ENCODE peak calls at places on chromosomes 12 and 14, in six cellular contexts. P, B, N, F, D and E are unnamed samples.

GRCh38 chr12:113145720-113146551 is 3.6 kb upstream of the CFAP73 start:
- DNase-seq in P (no peak), B (no peak), N (no peak), F (no peak), D (no peak), E (no peak)

GRCh38 chr12:116542345-116542950 is 16.7 kb upstream of the MAP1LC3B2 start:
- DNase-seq in P (no peak), B (no peak), N (no peak), F (no peak), D (no peak), E (no peak)

GRCh38 chr14:99996951-99997571 is 68.2 kb upstream of the EVL start:
- DNase-seq in P (no peak), B (no peak), N (peak; percentile 78), F (no peak), D (no peak), E (no peak)

GRCh38 chr14:93042968-93043940 is 72.5 kb downstream of the ITPK1 start:
- DNase-seq in P (no peak), B (peak; percentile 99), N (peak; percentile 63), F (peak; percentile 76), D (no peak), E (no peak)

GRCh38 chr14:61218157-61218556 is 63.0 kb downstream of the TMEM30B start:
- DNase-seq in P (no peak), B (no peak), N (no peak), F (no peak), D (no peak), E (no peak)

GRCh38 chr12:120194534-120195395 is at the start of gene GCN1:
- DNase-seq in P (peak; percentile 87), B (peak; percentile 79), N (peak; percentile 78), F (peak; percentile 86), D (peak; percentile 90), E (peak; percentile 84)

GRCh38 chr12:89245090-89245489 is 107.2 kb downstream of the DUSP6 start:
- DNase-seq in P (peak; percentile 73), B (peak; percentile 39), N (peak; percentile 80), F (no peak), D (no peak), E (peak; percentile 77)

GRCh38 chr12:68880660-68881325 is 52.2 kb downstream of the CPM start:
- DNase-seq in P (no peak), B (no peak), N (no peak), F (no peak), D (no peak), E (no peak)

GRCh38 chr12:4423528-4424195 is 22.0 kb downstream of the FGF6 start:
- DNase-seq in P (no peak), B (peak; percentile 68), N (no peak), F (no peak), D (no peak), E (no peak)

GRCh38 chr12:47773062-47773857 is at the start of gene SLC48A1:
- DNase-seq in P (peak; percentile 73), B (peak; percentile 67), N (peak; percentile 46), F (peak; percentile 80), D (no peak), E (peak; percentile 59)

GRCh38 chr12:96233941-96234461 is 39.8 kb downstream of the ELK3 start:
- DNase-seq in P (no peak), B (no peak), N (peak; percentile 95), F (peak; percentile 92), D (peak; percentile 96), E (no peak)

GRCh38 chr12:104656921-104657320 is 200.2 kb downstream of the CHST11 start:
- DNase-seq in P (no peak), B (no peak), N (peak; percentile 54), F (no peak), D (no peak), E (no peak)

GRCh38 chr12:95413576-95413975 is 60.4 kb upstream of the METAP2 start:
- DNase-seq in P (no peak), B (no peak), N (peak; percentile 27), F (no peak), D (no peak), E (no peak)

GRCh38 chr14:53295372-53295771 is 142.2 kb upstream of the DDHD1 start:
- DNase-seq in P (no peak), B (no peak), N (no peak), F (no peak), D (no peak), E (no peak)

GRCh38 chr12:68304626-68305025 is 27.5 kb downstream of the MDM1 start:
- DNase-seq in P (no peak), B (no peak), N (peak; percentile 59), F (no peak), D (no peak), E (no peak)

GRCh38 chr12:57111046-57111698 is at the start of gene STAT6:
- DNase-seq in P (peak; percentile 90), B (peak; percentile 95), N (peak; percentile 87), F (peak; percentile 76), D (peak; percentile 94), E (peak; percentile 89)

GRCh38 chr12:51341259-51342007 is 5.0 kb downstream of the CELA1 start:
- DNase-seq in P (peak; percentile 75), B (peak; percentile 85), N (peak; percentile 64), F (peak; percentile 30), D (no peak), E (peak; percentile 76)

GRCh38 chr12:55972906-55973597 is 826 bp upstream of the RAB5B start:
- DNase-seq in P (peak; percentile 19), B (no peak), N (peak; percentile 53), F (no peak), D (no peak), E (no peak)

GRCh38 chr14:57933363-57933762 is 67.5 kb upstream of the SLC35F4 start:
- DNase-seq in P (no peak), B (no peak), N (no peak), F (no peak), D (no peak), E (no peak)

GRCh38 chr14:57928732-57929131 is 62.8 kb upstream of the SLC35F4 start:
- DNase-seq in P (no peak), B (no peak), N (no peak), F (no peak), D (no peak), E (no peak)

DNA sequence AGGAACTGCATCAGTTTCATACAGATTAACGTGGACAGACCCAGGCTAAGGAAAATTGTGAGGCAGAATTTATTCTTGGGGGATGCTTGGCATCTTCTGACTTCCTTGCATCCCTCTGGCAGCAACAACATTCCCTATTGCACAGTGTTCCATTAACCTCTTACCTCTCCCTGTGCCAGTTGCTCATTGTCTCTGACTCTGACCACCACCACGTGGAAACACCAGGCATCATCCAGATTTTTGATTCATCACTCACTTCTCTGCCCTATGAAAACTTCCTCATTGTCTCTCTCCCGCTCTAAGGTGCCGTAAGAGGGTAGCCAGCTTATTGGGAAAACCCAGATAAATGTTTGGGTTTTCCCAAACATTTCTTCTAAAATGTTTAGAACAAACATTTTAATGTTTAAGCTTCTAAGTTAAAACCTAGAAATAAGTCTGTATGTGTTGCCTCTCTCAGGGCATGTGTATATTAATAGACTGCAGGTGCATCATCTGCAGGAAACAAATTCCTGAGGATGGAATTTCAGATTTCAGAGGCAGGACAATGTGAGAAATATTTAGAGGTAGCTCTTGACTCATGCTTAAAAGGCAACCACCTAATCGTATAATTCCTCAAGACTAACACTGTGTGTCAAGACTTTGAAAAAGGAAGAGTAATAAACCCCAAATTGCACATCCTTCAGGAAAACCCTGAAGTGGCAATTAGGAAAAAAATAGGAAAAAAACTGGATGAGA is 64.5 kb upstream of the SLC35F4 start:
- DNase-seq in P (no peak), B (no peak), N (no peak), F (no peak), D (no peak), E (no peak)
- H3K4me1 ChIP-seq in P (no peaks in the 10 kb centered on the region), B (no peaks in the 10 kb centered on the region), N (no peaks in the 10 kb centered on the region), F (no peaks in the 10 kb centered on the region), D (no peaks in the 10 kb centered on the region), E (no peaks in the 10 kb centered on the region)

DNA sequence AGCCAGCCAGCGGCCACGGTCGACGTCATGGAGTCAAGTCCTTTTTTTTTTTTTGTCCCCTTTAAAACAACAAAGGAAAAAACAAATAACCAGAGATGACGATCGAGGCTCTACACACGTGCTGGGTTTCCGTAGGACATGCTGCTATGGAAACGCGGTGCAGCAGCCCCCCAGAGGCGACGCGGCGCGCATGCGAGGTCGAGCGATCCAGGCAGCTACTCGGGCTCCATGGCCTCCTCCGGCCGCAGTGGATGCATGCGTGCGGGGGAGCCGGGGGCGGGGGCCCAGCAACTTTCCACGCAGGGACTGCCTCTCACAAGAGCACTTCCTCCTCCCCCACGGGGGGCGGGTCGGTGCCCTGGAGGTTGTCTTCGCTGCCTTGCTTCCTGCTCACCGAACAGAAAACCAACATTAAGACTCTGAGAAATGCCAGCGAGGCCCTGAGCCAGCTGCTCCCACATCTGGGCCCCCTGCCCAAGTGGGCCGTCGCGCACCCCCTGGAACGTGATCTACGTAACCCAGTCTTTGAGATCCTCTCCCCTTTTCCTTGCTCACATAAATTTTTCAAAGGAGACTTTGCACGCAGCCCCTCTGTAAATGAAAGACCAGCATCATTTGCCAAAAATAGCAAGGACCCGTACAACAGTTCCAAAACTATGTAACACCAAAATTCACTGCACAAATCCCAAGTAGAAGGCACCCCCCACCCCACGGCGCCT is 30.7 kb downstream of the P2RX4 start:
- DNase-seq in P (peak; percentile 95), B (peak; percentile 59), N (no peak), F (peak; percentile 79), D (peak; percentile 91), E (peak; percentile 100)
- H3K4me3 ChIP-seq in P (peak overlapping the region; percentile 54), B (no peak overlapping the region), N (no peak overlapping the region), F (peak overlapping the region; percentile 49), D (peak overlapping the region; percentile 36), E (peak overlapping the region; percentile 56)

DNA sequence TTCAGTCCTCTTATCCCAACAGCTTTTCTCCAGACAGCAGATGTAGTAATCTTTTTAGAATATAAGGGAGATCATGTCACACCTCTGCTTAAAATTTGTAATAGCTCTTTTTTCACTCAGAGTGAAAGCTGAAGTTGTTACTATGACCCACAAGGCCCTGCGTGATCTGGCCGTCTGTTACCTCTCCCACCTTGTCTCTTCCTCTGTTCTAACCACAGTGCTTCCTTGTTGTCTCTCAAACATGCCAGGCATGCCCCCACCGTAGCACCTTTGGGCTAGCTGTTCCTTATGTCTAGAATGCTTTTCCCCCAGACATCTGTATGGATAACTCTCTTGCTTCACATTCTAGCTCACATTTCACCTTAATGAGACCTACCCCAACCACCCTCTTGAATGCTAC is 6.5 kb downstream of the NECAP1 start:
- DNase-seq in P (peak; percentile 35), B (peak; percentile 31), N (no peak), F (no peak), D (no peak), E (peak; percentile 58)
- H3K36me3 ChIP-seq in P (peaks cover 37% of the 10 kb centered on the region), B (peaks cover 20% of the 10 kb centered on the region), N (peaks cover 27% of the 10 kb centered on the region), F (peaks cover 46% of the 10 kb centered on the region), D (peaks cover 44% of the 10 kb centered on the region), E (peaks cover 33% of the 10 kb centered on the region)

DNA sequence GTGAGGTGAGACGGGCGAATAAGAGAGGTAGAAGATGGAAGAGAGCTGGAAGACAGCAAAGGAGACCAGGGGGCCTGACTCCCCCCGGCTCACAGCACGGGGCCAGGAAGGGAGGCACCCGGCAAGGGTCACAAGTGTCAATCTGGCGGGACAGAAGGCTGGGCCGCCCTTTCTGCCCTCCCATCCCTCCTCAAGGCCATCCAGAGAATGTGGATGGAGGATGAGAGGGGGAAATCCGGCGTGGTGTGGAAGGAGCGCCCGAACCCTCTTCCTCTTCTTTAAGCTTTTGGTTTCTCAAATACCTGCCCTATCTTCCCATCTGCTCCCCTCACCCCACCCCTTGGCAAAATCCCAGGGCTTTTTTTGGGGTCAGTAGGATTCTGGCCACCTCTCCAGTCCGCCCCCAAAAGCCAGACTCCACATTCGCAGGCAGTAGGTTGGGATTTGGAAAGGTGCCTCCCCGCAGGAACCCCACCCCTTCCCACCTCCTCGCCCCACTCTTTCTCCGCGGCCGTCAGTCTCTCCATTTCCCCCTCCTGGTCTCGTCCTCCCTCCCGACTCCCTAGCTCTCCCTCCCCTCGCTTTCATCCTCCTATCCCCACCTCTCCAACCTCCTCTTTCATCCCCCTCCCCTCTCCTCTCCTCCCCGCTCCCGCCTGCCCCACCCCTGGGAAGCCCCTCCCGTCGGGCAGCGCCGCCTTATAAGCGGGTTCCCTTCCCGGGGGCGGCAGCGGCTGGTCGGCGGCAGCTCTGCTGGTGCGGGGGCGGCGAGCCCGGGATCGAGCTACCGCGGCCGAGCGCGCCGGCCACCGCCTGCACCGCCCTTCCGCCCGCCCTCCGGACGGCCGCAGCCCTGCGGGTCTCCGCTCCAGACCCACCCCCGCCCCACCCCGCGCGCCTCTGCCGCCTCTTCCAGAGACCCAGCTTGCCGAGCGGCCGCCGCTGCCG is at the start of gene PTMS:
- DNase-seq in P (no peak), B (peak; percentile 39), N (peak; percentile 92), F (peak; percentile 86), D (peak; percentile 87), E (no peak)
- H3K4me1 ChIP-seq in P (peaks cover 28% of the 10 kb centered on the region), B (peaks cover 7% of the 10 kb centered on the region), N (peaks cover 22% of the 10 kb centered on the region), F (peaks cover 63% of the 10 kb centered on the region), D (peaks cover 62% of the 10 kb centered on the region), E (peaks cover 32% of the 10 kb centered on the region)